ENCODE peak calls at places on chromosomes 4 and X, in seven cellular contexts. W, B, K, F, D, T and X are unnamed samples.

GRCh38 chr4:155807021-155807420 is 48.2 kb downstream of the GUCY1B1 start:
- DNase-seq in F (no peak), D (no peak), B (no peak), K (no peak), T (no peak), W (no peak), X (no peak)

GRCh38 chrX:17022205-17022604 is 75.7 kb downstream of the REPS2 start:
- DNase-seq in F (no peak), D (no peak), W (no peak), K (no peak), T (no peak), B (no peak), X (no peak)

GRCh38 chr4:122921971-122922876 is at the start of gene NUDT6:
- DNase-seq in D (peak), F (peak), K (peak), W (peak), B (peak), T (peak), X (no peak)

GRCh38 chr4:41718907-41719306 is 29.6 kb downstream of the PHOX2B start:
- DNase-seq in W (no peak), B (no peak), D (no peak), K (no peak), T (no peak), F (no peak), X (no peak)

GRCh38 chr4:70080205-70080604 is 30.0 kb downstream of the HTN1 start:
- DNase-seq in D (no peak), K (no peak), W (no peak), T (no peak), B (no peak), F (no peak), X (no peak)

GRCh38 chr4:56782019-56782418 is 39.5 kb downstream of the SPINK2 start:
- DNase-seq in F (no peak), B (no peak), K (no peak), T (no peak), D (no peak), W (no peak), X (no peak)

GRCh38 chr4:151097759-151098158 is 1.7 kb upstream of the RPS3A start:
- DNase-seq in D (no peak), F (no peak), K (no peak), W (no peak), B (no peak), T (no peak), X (no peak)

GRCh38 chr4:141346144-141346543 is 125.4 kb downstream of the ZNF330 start:
- DNase-seq in K (no peak), F (peak), B (no peak), T (peak), W (no peak), D (no peak), X (no peak)

GRCh38 chr4:71156616-71157015 is 163.2 kb downstream of the DCK start:
- DNase-seq in D (no peak), B (no peak), W (no peak), K (no peak), F (no peak), T (no peak), X (no peak)

GRCh38 chr4:138897818-138898226 is 117.8 kb upstream of the NOCT start:
- DNase-seq in K (no peak), F (no peak), T (no peak), B (no peak), D (no peak), W (no peak), X (no peak)

GRCh38 chr4:36173923-36174322 is 70.4 kb downstream of the ARAP2 start:
- DNase-seq in K (no peak), D (no peak), F (no peak), T (no peak), W (no peak), B (no peak), X (no peak)

GRCh38 chr4:141439223-141439622 is 197.2 kb upstream of the IL15 start:
- DNase-seq in F (no peak), D (no peak), B (no peak), W (no peak), K (no peak), T (no peak), X (no peak)

GRCh38 chr4:181525641-181526040 is 717.6 kb upstream of the TENM3 start:
- DNase-seq in K (no peak), W (no peak), T (no peak), D (no peak), F (no peak), B (no peak), X (no peak)